ENCODE peak calls at places on chromosomes 3 and 15, in five cellular contexts. Z, X, L, V and T are unnamed samples.

GRCh38 chr3:16927485-16927884 is 42.7 kb downstream of the PLCL2 start:
- DNase-seq in Z (no peak), X (no peak), L (no peak), V (no peak), T (peak)

GRCh38 chr3:66261318-66261717 is 40.5 kb downstream of the SLC25A26 start:
- DNase-seq in Z (no peak), X (no peak), L (no peak), V (no peak), T (peak)

GRCh38 chr3:128322030-128323022 is 144.4 kb downstream of the DNAJB8 start:
- DNase-seq in Z (peak), X (peak), L (peak), V (no peak), T (peak)

GRCh38 chr3:106399208-106399607 is 530.4 kb upstream of the CBLB start:
- DNase-seq in Z (no peak), X (no peak), L (no peak), V (no peak), T (no peak)

GRCh38 chr3:67415504-67415903 is 238.9 kb downstream of the SUCLG2 start:
- DNase-seq in Z (no peak), X (no peak), L (no peak), V (no peak), T (no peak)

GRCh38 chr15:77024273-77025065 is 29.5 kb downstream of the PSTPIP1 start:
- DNase-seq in Z (peak), X (no peak), L (peak), V (no peak), T (peak)

GRCh38 chr3:32577621-32578556 is 7.2 kb upstream of the DYNC1LI1 start:
- DNase-seq in Z (no peak), X (no peak), L (no peak), V (peak), T (no peak)

GRCh38 chr3:184796551-184796950 is 15.4 kb upstream of the VPS8 start:
- DNase-seq in Z (no peak), X (no peak), L (no peak), V (no peak), T (peak)

GRCh38 chr3:128402998-128403397 is 63.7 kb downstream of the DNAJB8 start:
- DNase-seq in Z (no peak), X (no peak), L (no peak), V (no peak), T (no peak)

GRCh38 chr3:37689645-37690356 is 171.9 kb upstream of the CTDSPL start:
- DNase-seq in Z (no peak), X (no peak), L (no peak), V (no peak), T (no peak)

GRCh38 chr3:49841806-49842205 is 14.6 kb downstream of the TRAIP start:
- DNase-seq in Z (no peak), X (no peak), L (no peak), V (no peak), T (no peak)

GRCh38 chr3:158808697-158809096 is 6.8 kb downstream of the MFSD1 start:
- DNase-seq in Z (no peak), X (no peak), L (no peak), V (no peak), T (peak)